ENCODE peak calls at places on chromosomes 6 and 20, in ten cellular contexts. F, J, W, I, G, B, C, O, L and D are unnamed samples.

GRCh38 chr6:158312672-158313397 is 570 bp downstream of the TULP4 start:
- DNase-seq in F (no peak), O (no peak), L (no peak), J (no peak), C (no peak), G (no peak), B (no peak), I (no peak), W (no peak), D (no peak)

GRCh38 chr6:53244532-53244931 is 95.9 kb upstream of the GCM1 start:
- DNase-seq in J (no peak), L (no peak), I (no peak), B (no peak), C (no peak), W (no peak), F (no peak), O (no peak), G (no peak), D (no peak)

GRCh38 chr6:162699961-162700360 is 27.6 kb downstream of the PRKN start:
- DNase-seq in O (no peak), I (no peak), J (no peak), L (no peak), B (no peak), G (no peak), F (no peak), C (no peak), W (no peak), D (no peak)

GRCh38 chr20:5470943-5471342 is 154.2 kb upstream of the PROKR2 start:
- DNase-seq in F (no peak), B (no peak), W (no peak), L (no peak), C (no peak), J (no peak), O (no peak), I (no peak), G (no peak), D (no peak)

GRCh38 chr6:158408552-158409130 is 96.4 kb downstream of the TULP4 start:
- DNase-seq in C (no peak), L (peak; percentile 41), G (peak; percentile 53), O (no peak), W (no peak), F (no peak), I (no peak), B (peak; percentile 56), J (peak; percentile 79), D (no peak)

GRCh38 chr6:146670161-146670560 is 71.4 kb downstream of the ADGB start:
- DNase-seq in F (no peak), W (no peak), C (no peak), G (no peak), I (no peak), O (no peak), J (no peak), B (no peak), L (no peak), D (no peak)

GRCh38 chr6:5728726-5729434 is 277.8 kb downstream of the NRN1 start:
- DNase-seq in B (no peak), L (peak; percentile 59), I (no peak), F (no peak), C (no peak), O (no peak), W (no peak), J (no peak), G (no peak), D (no peak)

GRCh38 chr6:147567141-147567805 is 58.8 kb downstream of the SAMD5 start:
- DNase-seq in I (no peak), J (no peak), G (no peak), F (no peak), W (no peak), B (no peak), L (no peak), O (no peak), C (no peak), D (no peak)

GRCh38 chr6:108117427-108118358 is 43.2 kb upstream of the OSTM1 start:
- DNase-seq in G (no peak), O (no peak), I (peak; percentile 18), B (peak; percentile 56), F (no peak), J (peak; percentile 57), C (no peak), W (no peak), L (peak; percentile 57), D (no peak)

GRCh38 chr6:21987501-21987957 is 309.3 kb downstream of the PRL start:
- DNase-seq in O (peak; percentile 80), J (peak; percentile 73), G (peak; percentile 68), I (no peak), L (peak; percentile 82), B (peak; percentile 60), C (peak; percentile 61), F (no peak), W (no peak), D (no peak)

GRCh38 chr6:35448191-35448590 is 3.9 kb upstream of the FANCE start:
- DNase-seq in B (no peak), F (no peak), W (no peak), O (no peak), L (no peak), G (no peak), C (no peak), I (no peak), J (no peak), D (no peak)

GRCh38 chr6:110075406-110075805 is 97.3 kb downstream of the GPR6 start:
- DNase-seq in O (no peak), W (no peak), J (no peak), F (no peak), L (no peak), B (no peak), I (no peak), C (no peak), G (no peak), D (no peak)

DNA sequence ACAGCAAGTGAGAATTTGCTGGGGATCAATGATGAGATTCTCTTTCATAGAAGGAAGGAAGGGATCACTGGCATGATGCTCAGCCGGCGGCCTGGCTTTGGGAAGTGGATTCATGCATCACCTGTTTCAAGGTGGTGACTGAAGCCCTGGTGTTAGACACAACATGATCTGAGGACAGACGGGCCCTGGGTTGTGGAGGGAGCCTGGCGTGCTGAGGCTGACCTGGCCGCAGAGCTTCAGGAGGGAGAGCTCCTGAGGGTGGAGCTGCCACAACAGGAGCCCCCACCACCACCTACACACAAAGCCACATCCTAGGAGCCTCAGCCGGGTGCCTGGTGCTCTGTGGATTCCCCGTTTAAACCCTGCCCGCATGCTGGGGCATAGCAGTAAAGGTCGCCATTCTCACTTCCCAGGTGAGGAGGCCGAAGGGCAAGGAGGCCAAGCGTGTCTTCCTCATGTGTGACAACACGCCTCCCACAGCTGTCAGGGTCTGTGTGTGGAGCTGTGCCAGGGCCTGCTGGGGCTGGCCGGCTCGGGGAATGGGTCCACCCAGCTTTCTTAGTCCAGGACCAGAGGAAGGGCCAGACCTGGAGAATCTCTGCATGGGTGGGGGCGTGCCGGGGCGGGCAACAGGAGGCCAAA is 107.0 kb downstream of the ERMARD start:
- DNase-seq in O (peak; percentile 12), C (no peak), F (no peak), W (no peak), J (no peak), L (no peak), I (no peak), B (no peak), G (no peak), D (no peak)
- H3K9me3 ChIP-seq in O (no peaks in the 10 kb centered on the region), C (no peaks in the 10 kb centered on the region), F (peaks cover 7% of the 10 kb centered on the region), W (no peaks in the 10 kb centered on the region), J (peaks cover 6% of the 10 kb centered on the region), L (no peaks in the 10 kb centered on the region), I (no peaks in the 10 kb centered on the region), B (peaks cover 5% of the 10 kb centered on the region), G (no peaks in the 10 kb centered on the region), D (no peaks in the 10 kb centered on the region)

GRCh38 chr6:30861257-30862048 is 22.9 kb upstream of the DDR1 start:
- DNase-seq in I (no peak), L (no peak), B (no peak), W (no peak), G (no peak), C (no peak), F (no peak), J (no peak), O (no peak), D (no peak)

GRCh38 chr6:30855429-30856069 is 28.8 kb upstream of the DDR1 start:
- DNase-seq in F (no peak), G (no peak), B (no peak), L (no peak), O (no peak), I (no peak), W (no peak), C (no peak), J (no peak), D (no peak)

GRCh38 chr6:30854641-30855040 is 29.7 kb upstream of the DDR1 start:
- DNase-seq in F (no peak), C (no peak), O (no peak), G (no peak), I (no peak), L (no peak), W (no peak), J (no peak), B (no peak), D (no peak)

GRCh38 chr6:30862156-30862875 is 22.0 kb upstream of the DDR1 start:
- DNase-seq in C (no peak), F (no peak), I (no peak), W (no peak), G (no peak), L (no peak), B (no peak), J (no peak), O (no peak), D (no peak)

GRCh38 chr6:30857537-30857936 is 26.8 kb upstream of the DDR1 start:
- DNase-seq in F (no peak), O (no peak), B (no peak), G (no peak), J (no peak), L (no peak), I (no peak), W (no peak), C (no peak), D (no peak)
- H3K9me3 ChIP-seq in F (peaks cover 24% of the 10 kb centered on the region), O (no peaks in the 10 kb centered on the region), B (peaks cover 4% of the 10 kb centered on the region), G (no peaks in the 10 kb centered on the region), J (no peaks in the 10 kb centered on the region), L (no peaks in the 10 kb centered on the region), I (no peaks in the 10 kb centered on the region), W (no peaks in the 10 kb centered on the region), C (no peaks in the 10 kb centered on the region), D (no peaks in the 10 kb centered on the region)

DNA sequence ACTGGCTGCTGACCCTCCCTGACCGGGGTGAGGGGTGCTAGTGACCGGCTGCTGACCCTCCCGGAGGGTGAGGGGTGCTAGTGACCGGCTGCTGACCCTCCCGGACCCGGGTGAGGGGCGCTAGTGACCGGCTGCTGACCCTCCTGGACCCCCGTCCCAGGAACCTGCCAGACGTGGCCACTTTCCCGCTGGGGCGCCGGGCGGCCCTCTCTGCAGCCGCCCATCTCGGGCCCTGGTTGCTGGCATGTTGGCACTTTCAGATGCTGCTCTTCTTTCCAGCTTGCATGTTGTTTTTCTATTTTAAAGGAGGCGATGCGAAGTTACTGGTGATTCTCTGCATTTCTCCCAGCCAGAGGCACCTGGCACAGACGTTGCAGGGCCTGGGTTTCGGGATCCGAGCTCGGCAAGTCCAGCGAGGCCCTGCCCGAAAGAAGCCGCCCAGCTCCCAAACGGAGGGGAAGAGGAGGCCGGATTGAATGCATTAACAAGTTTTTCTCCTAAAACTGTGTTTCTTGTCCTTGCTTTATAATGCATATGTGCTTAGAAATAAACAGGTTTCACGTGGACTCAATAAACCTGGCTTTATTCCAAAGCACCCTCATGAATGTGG is 34.4 kb downstream of the FRMD1 start:
- DNase-seq in I (no peak), W (no peak), B (no peak), J (no peak), O (no peak), C (no peak), G (no peak), F (no peak), L (peak; percentile 22), D (no peak)
- H3K9me3 ChIP-seq in I (peaks cover 4% of the 10 kb centered on the region), W (peaks cover 18% of the 10 kb centered on the region), B (peaks cover 18% of the 10 kb centered on the region), J (peaks cover 8% of the 10 kb centered on the region), O (no peaks in the 10 kb centered on the region), C (peaks cover under 1% of the 10 kb centered on the region), G (peaks cover 5% of the 10 kb centered on the region), F (peaks cover 18% of the 10 kb centered on the region), L (no peaks in the 10 kb centered on the region), D (no peaks in the 10 kb centered on the region)

GRCh38 chr20:59667131-59667530 is 62.8 kb downstream of the PHACTR3 start:
- DNase-seq in G (no peak), F (no peak), O (no peak), I (no peak), W (no peak), L (no peak), B (no peak), C (no peak), J (no peak), D (no peak)
- H3K9me3 ChIP-seq in G (no peaks in the 10 kb centered on the region), F (no peaks in the 10 kb centered on the region), O (no peaks in the 10 kb centered on the region), I (no peaks in the 10 kb centered on the region), W (no peaks in the 10 kb centered on the region), L (no peaks in the 10 kb centered on the region), B (no peaks in the 10 kb centered on the region), C (no peaks in the 10 kb centered on the region), J (no peaks in the 10 kb centered on the region), D (no peaks in the 10 kb centered on the region)